ENCODE peak calls at places on chromosome 17, in five cellular contexts. T, F, E, S and V are unnamed samples.

GRCh38 chr17:64418506-64419339 is 28.1 kb upstream of the PECAM1 start:
- DNase-seq in T (peak), F (peak), E (peak), S (no peak), V (peak)

GRCh38 chr17:34578016-34578415 is 1.4 kb upstream of the TMEM132E start:
- DNase-seq in T (no peak), F (no peak), E (no peak), S (no peak), V (no peak)

GRCh38 chr17:55690105-55690508 is 32.6 kb downstream of the TMEM100 start:
- DNase-seq in T (no peak), F (no peak), E (no peak), S (no peak), V (no peak)

GRCh38 chr17:42675984-42676423 is 790 bp downstream of the PLEKHH3 start:
- DNase-seq in T (peak), F (no peak), E (no peak), S (no peak), V (no peak)

GRCh38 chr17:8057691-8058114 is 18.8 kb downstream of the ALOX15B start:
- DNase-seq in T (peak), F (peak), E (peak), S (peak), V (peak)

GRCh38 chr17:57649731-57650484 is 95.2 kb downstream of the CCDC182 start:
- DNase-seq in T (no peak), F (no peak), E (no peak), S (no peak), V (peak)

GRCh38 chr17:46903762-46904672 is 18.9 kb upstream of the GOSR2 start:
- DNase-seq in T (no peak), F (no peak), E (no peak), S (no peak), V (no peak)

GRCh38 chr17:61600621-61601020 is 9.6 kb upstream of the NACA2 start:
- DNase-seq in T (no peak), F (no peak), E (no peak), S (no peak), V (no peak)

GRCh38 chr17:78929908-78930775 is 5.0 kb upstream of the TIMP2 start:
- DNase-seq in T (no peak), F (no peak), E (no peak), S (no peak), V (no peak)

GRCh38 chr17:5555254-5555653 is 29.1 kb downstream of the NLRP1 start:
- DNase-seq in T (no peak), F (no peak), E (peak), S (no peak), V (no peak)

GRCh38 chr17:72254808-72255449 is 134.1 kb downstream of the SOX9 start:
- DNase-seq in T (peak), F (no peak), E (no peak), S (no peak), V (no peak)

GRCh38 chr17:63623786-63624185 is 1.6 kb downstream of the MAP3K3 start:
- DNase-seq in T (no peak), F (no peak), E (no peak), S (no peak), V (no peak)

GRCh38 chr17:2853722-2854580 is 57.7 kb downstream of the RAP1GAP2 start:
- DNase-seq in T (peak), F (no peak), E (no peak), S (no peak), V (no peak)

GRCh38 chr17:37608369-37609169 is 649 bp downstream of the SYNRG start:
- DNase-seq in T (peak), F (no peak), E (no peak), S (no peak), V (no peak)

GRCh38 chr17:8869416-8869815 is 1.9 kb upstream of the PIK3R6 start:
- DNase-seq in T (no peak), F (no peak), E (no peak), S (no peak), V (no peak)

GRCh38 chr17:66965801-66966528 is 1.5 kb downstream of the CACNG4 start:
- DNase-seq in T (no peak), F (no peak), E (no peak), S (no peak), V (no peak)

GRCh38 chr17:4498461-4499397 is at the start of gene SPNS2:
- DNase-seq in T (peak), F (peak), E (no peak), S (peak), V (no peak)

GRCh38 chr17:6643460-6644125 is 2.7 kb downstream of the TXNDC17 start:
- DNase-seq in T (no peak), F (no peak), E (no peak), S (no peak), V (peak)

GRCh38 chr17:75783803-75784472 is 668 bp upstream of the UNK start:
- DNase-seq in T (peak), F (no peak), E (no peak), S (no peak), V (no peak)

GRCh38 chr17:75615301-75615700 is 17.9 kb upstream of the SMIM5 start:
- DNase-seq in T (no peak), F (no peak), E (no peak), S (no peak), V (no peak)

GRCh38 chr17:34199932-34200534 is 55.1 kb upstream of the CCL2 start:
- DNase-seq in T (peak), F (peak), E (peak), S (peak), V (peak)

GRCh38 chr17:77728022-77728671 is 230.4 kb upstream of the TNRC6C start:
- DNase-seq in T (peak), F (no peak), E (no peak), S (no peak), V (no peak)

GRCh38 chr17:4968166-4968915 is 724 bp upstream of the SPAG7 start:
- DNase-seq in T (no peak), F (no peak), E (no peak), S (no peak), V (no peak)

GRCh38 chr17:76241205-76241539 is 879 bp upstream of the RNF157 start:
- DNase-seq in T (no peak), F (no peak), E (no peak), S (no peak), V (no peak)

GRCh38 chr17:60745544-60745943 is 67.9 kb downstream of the BCAS3 start:
- DNase-seq in T (no peak), F (no peak), E (no peak), S (no peak), V (no peak)

GRCh38 chr17:47896672-47897490 is 845 bp downstream of the SP2 start:
- DNase-seq in T (no peak), F (no peak), E (no peak), S (no peak), V (no peak)

GRCh38 chr17:1197379-1197778 is 17.6 kb upstream of the ABR start:
- DNase-seq in T (no peak), F (no peak), E (peak), S (no peak), V (no peak)